ENCODE peak calls at places on chromosomes 12 and 14, in four cellular contexts. F is HepG2, A is K562, L is HEK293T. X is an unnamed sample.

GRCh38 chr14:33465952-33466700 is 484.7 kb downstream of the EGLN3 start:
- DNase-seq in F (no peak), A (no peak), L (no peak), X (no peak)

GRCh38 chr12:38921025-38921677 is 15.8 kb upstream of the CPNE8 start:
- DNase-seq in F (peak; percentile 65), A (peak; percentile 20), L (peak; percentile 41), X (no peak)

GRCh38 chr12:120110550-120111501 is 5.7 kb downstream of the RAB35 start:
- DNase-seq in F (no peak), A (no peak), L (no peak), X (no peak)

GRCh38 chr12:40565029-40565633 is 127.1 kb upstream of the CNTN1 start:
- DNase-seq in F (no peak), A (no peak), L (no peak), X (no peak)

GRCh38 chr12:112350593-112351592 is 31.3 kb downstream of the HECTD4 start:
- DNase-seq in F (no peak), A (peak; percentile 91), L (no peak), X (no peak)

GRCh38 chr12:80053048-80053790 is 46.1 kb upstream of the OTOGL start:
- DNase-seq in F (no peak), A (no peak), L (no peak), X (no peak)

GRCh38 chr12:131965073-131965472 is 15.3 kb downstream of the EP400 start:
- DNase-seq in F (no peak), A (no peak), L (no peak), X (no peak)

GRCh38 chr14:35416108-35416750 is 11.7 kb upstream of the NFKBIA start:
- DNase-seq in F (no peak), A (no peak), L (no peak), X (peak; percentile 75)

GRCh38 chr12:83015390-83016225 is 328.9 kb downstream of the TMTC2 start:
- DNase-seq in F (no peak), A (peak; percentile 8), L (no peak), X (no peak)

GRCh38 chr14:26389646-26390508 is 208.0 kb downstream of the NOVA1 start:
- DNase-seq in F (no peak), A (no peak), L (peak; percentile 23), X (no peak)

GRCh38 chr12:124835652-124836410 is 27.8 kb downstream of the SCARB1 start:
- DNase-seq in F (no peak), A (no peak), L (no peak), X (no peak)

GRCh38 chr12:124832856-124833255 is 30.8 kb downstream of the SCARB1 start:
- DNase-seq in F (no peak), A (no peak), L (no peak), X (no peak)

GRCh38 chr12:124834822-124835221 is 28.8 kb downstream of the SCARB1 start:
- DNase-seq in F (no peak), A (no peak), L (no peak), X (no peak)

GRCh38 chr12:124831590-124831989 is 32.1 kb downstream of the SCARB1 start:
- DNase-seq in F (no peak), A (no peak), L (no peak), X (no peak)

GRCh38 chr12:124833693-124834122 is 30.0 kb downstream of the SCARB1 start:
- DNase-seq in F (no peak), A (no peak), L (no peak), X (no peak)
- TF ChIP-seq TARDBP in F (no peak), A (no peak), L (no peak), X (no peak)

DNA sequence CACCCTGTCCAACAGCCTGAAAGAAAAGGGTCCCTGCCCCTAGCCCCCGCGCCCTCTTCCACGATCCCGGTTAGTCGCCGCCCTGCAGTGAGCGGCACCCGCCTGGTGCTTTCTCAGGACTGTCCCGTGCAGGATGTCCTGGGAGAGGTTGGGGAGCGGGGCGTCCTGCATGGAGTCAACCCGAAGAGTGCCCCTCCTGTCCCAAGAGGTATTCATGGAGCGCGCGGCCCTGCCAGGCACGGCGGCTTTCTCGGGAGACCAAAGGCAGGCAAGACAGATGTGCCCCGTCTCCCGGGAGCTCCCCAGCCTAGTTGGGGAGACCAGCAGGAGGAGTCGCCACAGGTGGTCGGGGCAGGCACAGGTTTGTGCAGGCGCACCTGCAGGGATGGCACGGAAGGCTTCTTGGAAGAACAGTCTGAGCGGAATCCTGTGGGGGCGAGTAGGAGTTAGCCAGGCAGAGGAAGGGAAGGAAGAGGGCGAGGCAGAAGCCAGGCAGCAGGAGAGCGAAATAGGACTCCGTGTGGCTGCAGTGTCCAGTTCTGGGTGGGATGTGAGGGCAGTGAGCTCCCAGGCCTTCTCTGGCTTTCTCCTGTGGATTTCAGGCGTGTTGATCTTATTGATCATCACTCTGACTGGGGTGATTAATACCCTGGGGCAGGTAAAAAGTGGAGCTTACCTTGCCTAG is 723 bp downstream of the SIVA1 start:
- DNase-seq in F (no peak), A (no peak), L (no peak), X (no peak)
- TF ChIP-seq TARDBP in F (no peak), A (no peak), L (no peak), X (no peak)

GRCh38 chr12:91113621-91114020 is 2.3 kb upstream of the LUM start:
- DNase-seq in F (no peak), A (no peak), L (no peak), X (no peak)

GRCh38 chr12:91123236-91123635 is 11.9 kb upstream of the LUM start:
- DNase-seq in F (no peak), A (no peak), L (no peak), X (no peak)

GRCh38 chr12:91119089-91119488 is 7.8 kb upstream of the LUM start:
- DNase-seq in F (no peak), A (no peak), L (no peak), X (no peak)
- TF ChIP-seq TARDBP in F (no peak), A (no peak), L (no peak), X (no peak)

GRCh38 chr14:77663289-77663688 is 44.5 kb downstream of the ALKBH1 start:
- DNase-seq in F (no peak), A (no peak), L (no peak), X (no peak)
- TF ChIP-seq TARDBP in F (no peak), A (no peak), L (no peak), X (no peak)

DNA sequence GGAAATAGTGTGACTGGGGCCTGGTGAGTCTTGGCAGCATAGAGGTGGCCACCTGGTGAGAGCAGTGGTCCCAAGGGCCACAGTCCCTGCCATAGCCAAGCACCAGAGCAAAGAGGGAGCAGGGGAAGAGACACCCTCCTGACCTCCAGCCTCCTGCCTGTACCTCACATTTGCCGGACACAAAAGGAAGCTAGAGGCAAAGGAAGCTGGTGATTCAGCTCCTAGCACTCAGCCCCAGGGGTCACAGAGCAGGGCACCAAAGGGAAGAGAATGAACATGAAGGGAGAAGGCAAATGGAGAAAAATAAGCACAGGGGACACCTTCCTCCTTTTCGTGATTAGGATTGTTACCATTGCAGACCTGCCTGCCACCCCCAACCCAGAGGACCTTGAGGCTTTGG is 216.8 kb downstream of the ZFP36L1 start:
- DNase-seq in F (no peak), A (no peak), L (no peak), X (no peak)
- TF ChIP-seq TARDBP in F (no peak), A (no peak), L (no peak), X (no peak)

DNA sequence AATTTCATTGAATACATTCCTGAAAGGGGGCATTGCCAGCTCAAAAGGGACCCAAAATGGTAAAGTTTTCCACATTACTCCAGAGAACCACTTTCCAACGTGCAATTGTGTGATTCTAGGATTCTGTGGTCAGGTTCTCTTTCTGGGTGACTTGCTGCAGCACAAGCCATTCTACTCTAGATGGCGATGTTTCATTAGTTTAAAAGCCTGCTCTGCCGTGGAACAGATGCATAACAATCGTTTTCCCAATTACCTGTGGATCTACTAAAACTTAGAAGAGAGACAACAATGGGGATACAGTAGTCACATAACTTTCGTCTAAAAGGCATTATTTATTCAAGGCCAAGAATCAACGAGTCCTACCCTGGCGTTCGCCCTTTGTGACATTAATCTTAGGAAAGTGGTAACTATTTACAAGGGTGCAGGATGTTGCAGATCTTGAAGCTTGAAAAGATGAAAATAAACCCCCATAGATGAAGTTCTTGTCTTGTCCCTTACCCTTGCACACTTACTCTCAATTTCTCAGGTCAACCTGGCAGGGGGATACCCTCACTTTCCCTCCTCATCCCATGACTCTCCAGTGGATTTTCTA is 400.9 kb downstream of the SNAPC1 start:
- DNase-seq in F (peak; percentile 18), A (peak; percentile 17), L (peak; percentile 57), X (no peak)
- TF ChIP-seq TARDBP in F (no peak), A (no peak), L (no peak), X (no peak)

GRCh38 chr14:67665886-67666285 is 8.5 kb downstream of the VTI1B start:
- DNase-seq in F (no peak), A (no peak), L (no peak), X (no peak)

GRCh38 chr14:67666733-67667132 is 7.7 kb downstream of the VTI1B start:
- DNase-seq in F (no peak), A (no peak), L (no peak), X (no peak)

GRCh38 chr14:67663633-67664032 is 10.8 kb downstream of the VTI1B start:
- DNase-seq in F (no peak), A (no peak), L (no peak), X (no peak)

GRCh38 chr14:67673451-67673850 is 981 bp downstream of the VTI1B start:
- DNase-seq in F (no peak), A (no peak), L (no peak), X (no peak)

GRCh38 chr14:67668559-67668958 is 5.9 kb downstream of the VTI1B start:
- DNase-seq in F (no peak), A (no peak), L (no peak), X (peak; percentile 44)
- TF ChIP-seq TARDBP in F (no peak), A (no peak), L (no peak), X (no peak)

DNA sequence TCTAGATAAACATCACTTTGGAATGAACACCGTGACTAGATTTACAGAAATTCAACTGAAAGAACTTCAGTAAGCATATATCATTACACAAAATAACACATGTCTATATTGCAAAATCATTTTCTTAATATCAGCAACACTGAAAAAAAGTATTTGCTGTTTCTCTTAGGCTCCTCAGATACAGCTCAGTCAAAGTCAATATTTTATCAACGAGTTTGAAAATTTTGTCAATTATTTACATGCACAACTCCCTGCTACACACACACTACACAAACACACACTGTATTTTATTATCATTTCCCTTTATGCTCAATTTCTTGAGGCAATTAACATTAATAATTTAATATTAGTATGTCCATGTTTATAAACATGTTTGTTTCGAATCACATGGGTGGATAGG is 3.8 kb downstream of the PZP start:
- DNase-seq in F (no peak), A (no peak), L (no peak), X (no peak)
- TF ChIP-seq TARDBP in F (no peak), A (no peak), L (no peak), X (no peak)

X was measured in GM12878.